ENCODE peak calls at places on chromosome X, in eight cellular contexts. Q is activated gamma-delta T cell, V is AG20443, X is AG04449, B is left lobe of liver, D is WERI-Rb-1, T is kidney epithelial cell, K is RWPE1. M is an unnamed sample.
A peak's percentile ranks its signal among the peaks of the same experiment; 100 is the strongest.

GRCh38 chrX:74550295-74550802 is 64.1 kb downstream of the RLIM start:
- DNase-seq in Q (peak; percentile 66), V (peak; percentile 64), X (no peak), B (peak; percentile 82), D (peak; percentile 81), T (no peak), K (peak; percentile 30), M (peak; percentile 71)

GRCh38 chrX:121851033-121851432 is 803.6 kb downstream of the GLUD2 start:
- DNase-seq in Q (no peak), V (no peak), X (no peak), B (no peak), D (no peak), T (no peak), K (no peak), M (no peak)

GRCh38 chrX:147180886-147181285 is 366.3 kb upstream of the CXorf51A start:
- DNase-seq in Q (no peak), V (no peak), X (no peak), B (peak; percentile 54), D (no peak), T (no peak), K (no peak), M (no peak)

GRCh38 chrX:136765957-136766356 is 14.8 kb downstream of the ARHGEF6 start:
- DNase-seq in Q (no peak), V (peak; percentile 8), X (no peak), B (no peak), D (no peak), T (no peak), K (no peak), M (no peak)

GRCh38 chrX:21990812-21991211 is 41.3 kb upstream of the PHEX start:
- DNase-seq in Q (no peak), V (no peak), X (no peak), B (no peak), D (no peak), T (no peak), K (no peak), M (peak; percentile 15)

GRCh38 chrX:1397001-1397400 is 5.1 kb upstream of the SLC25A6 start:
- DNase-seq in Q (no peak), V (no peak), X (no peak), B (no peak), D (no peak), T (no peak), K (no peak), M (no peak)

GRCh38 chrX:76617020-76617419 is 189.5 kb downstream of the MAGEE1 start:
- DNase-seq in Q (no peak), V (no peak), X (no peak), B (no peak), D (no peak), T (no peak), K (no peak), M (no peak)

GRCh38 chrX:150429577-150429976 is 66.5 kb downstream of the MAMLD1 start:
- DNase-seq in Q (no peak), V (no peak), X (peak; percentile 21), B (no peak), D (no peak), T (peak; percentile 1), K (no peak), M (peak; percentile 82)

GRCh38 chrX:129738466-129739308 is at the start of gene XPNPEP2:
- DNase-seq in Q (no peak), V (peak; percentile 64), X (no peak), B (no peak), D (no peak), T (no peak), K (no peak), M (no peak)

GRCh38 chrX:122272011-122272410 is 912.1 kb upstream of the GRIA3 start:
- DNase-seq in Q (no peak), V (no peak), X (no peak), B (no peak), D (no peak), T (no peak), K (no peak), M (no peak)

GRCh38 chrX:153381684-153382532 is 19.2 kb downstream of the PNMA6E start:
- DNase-seq in Q (no peak), V (peak; percentile 71), X (peak; percentile 62), B (no peak), D (peak; percentile 66), T (peak; percentile 19), K (peak; percentile 27), M (peak; percentile 90)

GRCh38 chrX:151871244-151871643 is 41.4 kb upstream of the MAGEA4 start:
- DNase-seq in Q (no peak), V (peak; percentile 71), X (peak; percentile 85), B (no peak), D (no peak), T (peak; percentile 42), K (peak; percentile 70), M (peak; percentile 28)

GRCh38 chrX:112800901-112801775 is 39.5 kb downstream of the AMOT start:
- DNase-seq in Q (no peak), V (no peak), X (no peak), B (no peak), D (no peak), T (no peak), K (no peak), M (no peak)

GRCh38 chrX:1323315-1323714 is 13.3 kb upstream of the IL3RA start:
- DNase-seq in Q (no peak), V (peak; percentile 49), X (no peak), B (peak; percentile 59), D (peak; percentile 80), T (no peak), K (no peak), M (peak; percentile 40)

GRCh38 chrX:103585421-103586313 is at the start of gene TCEAL4:
- DNase-seq in Q (peak; percentile 12), V (peak; percentile 69), X (no peak), B (peak; percentile 78), D (peak; percentile 47), T (no peak), K (peak; percentile 30), M (peak; percentile 28)

GRCh38 chrX:720858-721257 is 90.3 kb downstream of the SHOX start:
- DNase-seq in Q (no peak), V (no peak), X (no peak), B (no peak), D (no peak), T (no peak), K (no peak), M (no peak)

GRCh38 chrX:79089897-79090584 is 54.4 kb upstream of the GPR174 start:
- DNase-seq in Q (no peak), V (no peak), X (no peak), B (no peak), D (no peak), T (no peak), K (no peak), M (no peak)

GRCh38 chrX:47321978-47322377 is 48.4 kb upstream of the ZNF157 start:
- DNase-seq in Q (no peak), V (no peak), X (no peak), B (no peak), D (peak; percentile 26), T (no peak), K (no peak), M (no peak)